ENCODE peak calls at places on chromosomes 4 and X, in nine cellular contexts. One of them, this sample, is unnamed.

GRCh38 chr4:149296084-149296483 is 519.6 kb downstream of the IQCM start:
- DNase-seq in activated CD4-positive, alpha-beta T cell treated with anti-CD3 and anti-CD28 coated beads, Interleukin-2, amount 50 U/mL, for 1 hour: no peak
- DNase-seq in RWPE1: no peak
- DNase-seq in GM03348: no peak
- DNase-seq in CD8-positive, alpha-beta T cell: no peak
- DNase-seq in cardiac fibroblast: no peak
- DNase-seq in central memory CD4-positive, alpha-beta T cell: no peak
- DNase-seq in NCI-H2081: no peak
- DNase-seq in cerebellar nuclear complex: no peak
- DNase-seq in this sample: no peak

GRCh38 chr4:7186081-7186480 is 6.3 kb upstream of the SORCS2 start:
- DNase-seq in activated CD4-positive, alpha-beta T cell treated with anti-CD3 and anti-CD28 coated beads, Interleukin-2, amount 50 U/mL, for 1 hour: no peak
- DNase-seq in RWPE1: peak
- DNase-seq in GM03348: no peak
- DNase-seq in CD8-positive, alpha-beta T cell: no peak
- DNase-seq in cardiac fibroblast: no peak
- DNase-seq in central memory CD4-positive, alpha-beta T cell: no peak
- DNase-seq in NCI-H2081: no peak
- DNase-seq in cerebellar nuclear complex: no peak
- DNase-seq in this sample: no peak

GRCh38 chrX:154443479-154443910 is 446 bp upstream of the FAM50A start:
- DNase-seq in activated CD4-positive, alpha-beta T cell treated with anti-CD3 and anti-CD28 coated beads, Interleukin-2, amount 50 U/mL, for 1 hour: no peak
- DNase-seq in RWPE1: no peak
- DNase-seq in GM03348: peak
- DNase-seq in CD8-positive, alpha-beta T cell: no peak
- DNase-seq in cardiac fibroblast: no peak
- DNase-seq in central memory CD4-positive, alpha-beta T cell: no peak
- DNase-seq in NCI-H2081: no peak
- DNase-seq in cerebellar nuclear complex: no peak
- DNase-seq in this sample: no peak

GRCh38 chrX:130120321-130120731 is 10.0 kb upstream of the ELF4 start:
- DNase-seq in activated CD4-positive, alpha-beta T cell treated with anti-CD3 and anti-CD28 coated beads, Interleukin-2, amount 50 U/mL, for 1 hour: no peak
- DNase-seq in RWPE1: no peak
- DNase-seq in GM03348: peak
- DNase-seq in CD8-positive, alpha-beta T cell: peak
- DNase-seq in cardiac fibroblast: peak
- DNase-seq in central memory CD4-positive, alpha-beta T cell: no peak
- DNase-seq in NCI-H2081: no peak
- DNase-seq in cerebellar nuclear complex: no peak
- DNase-seq in this sample: no peak

GRCh38 chr4:153919667-153920066 is 130.8 kb upstream of the SFRP2 start:
- DNase-seq in activated CD4-positive, alpha-beta T cell treated with anti-CD3 and anti-CD28 coated beads, Interleukin-2, amount 50 U/mL, for 1 hour: no peak
- DNase-seq in RWPE1: no peak
- DNase-seq in GM03348: no peak
- DNase-seq in CD8-positive, alpha-beta T cell: no peak
- DNase-seq in cardiac fibroblast: peak
- DNase-seq in central memory CD4-positive, alpha-beta T cell: no peak
- DNase-seq in NCI-H2081: no peak
- DNase-seq in cerebellar nuclear complex: no peak
- DNase-seq in this sample: no peak

GRCh38 chr4:56799291-56799823 is 22.1 kb downstream of the SPINK2 start:
- DNase-seq in activated CD4-positive, alpha-beta T cell treated with anti-CD3 and anti-CD28 coated beads, Interleukin-2, amount 50 U/mL, for 1 hour: no peak
- DNase-seq in RWPE1: no peak
- DNase-seq in GM03348: no peak
- DNase-seq in CD8-positive, alpha-beta T cell: no peak
- DNase-seq in cardiac fibroblast: peak
- DNase-seq in central memory CD4-positive, alpha-beta T cell: no peak
- DNase-seq in NCI-H2081: no peak
- DNase-seq in cerebellar nuclear complex: no peak
- DNase-seq in this sample: no peak

GRCh38 chrX:154125356-154126040 is 18.5 kb upstream of the OPN1LW start:
- DNase-seq in activated CD4-positive, alpha-beta T cell treated with anti-CD3 and anti-CD28 coated beads, Interleukin-2, amount 50 U/mL, for 1 hour: no peak
- DNase-seq in RWPE1: no peak
- DNase-seq in GM03348: no peak
- DNase-seq in CD8-positive, alpha-beta T cell: no peak
- DNase-seq in cardiac fibroblast: no peak
- DNase-seq in central memory CD4-positive, alpha-beta T cell: no peak
- DNase-seq in NCI-H2081: no peak
- DNase-seq in cerebellar nuclear complex: no peak
- DNase-seq in this sample: peak

GRCh38 chrX:154657226-154657805 is 3.9 kb upstream of the CTAG2 start:
- DNase-seq in activated CD4-positive, alpha-beta T cell treated with anti-CD3 and anti-CD28 coated beads, Interleukin-2, amount 50 U/mL, for 1 hour: no peak
- DNase-seq in RWPE1: no peak
- DNase-seq in GM03348: no peak
- DNase-seq in CD8-positive, alpha-beta T cell: no peak
- DNase-seq in cardiac fibroblast: no peak
- DNase-seq in central memory CD4-positive, alpha-beta T cell: no peak
- DNase-seq in NCI-H2081: no peak
- DNase-seq in cerebellar nuclear complex: no peak
- DNase-seq in this sample: no peak

GRCh38 chrX:107894038-107894437 is 68.4 kb downstream of the MID2 start:
- DNase-seq in activated CD4-positive, alpha-beta T cell treated with anti-CD3 and anti-CD28 coated beads, Interleukin-2, amount 50 U/mL, for 1 hour: no peak
- DNase-seq in RWPE1: peak
- DNase-seq in GM03348: peak
- DNase-seq in CD8-positive, alpha-beta T cell: no peak
- DNase-seq in cardiac fibroblast: peak
- DNase-seq in central memory CD4-positive, alpha-beta T cell: peak
- DNase-seq in NCI-H2081: peak
- DNase-seq in cerebellar nuclear complex: no peak
- DNase-seq in this sample: no peak

GRCh38 chr4:1870578-1871443 is at the start of gene NSD2:
- DNase-seq in activated CD4-positive, alpha-beta T cell treated with anti-CD3 and anti-CD28 coated beads, Interleukin-2, amount 50 U/mL, for 1 hour: peak
- DNase-seq in RWPE1: peak
- DNase-seq in GM03348: peak
- DNase-seq in CD8-positive, alpha-beta T cell: peak
- DNase-seq in cardiac fibroblast: peak
- DNase-seq in central memory CD4-positive, alpha-beta T cell: peak
- DNase-seq in NCI-H2081: peak
- DNase-seq in cerebellar nuclear complex: no peak
- DNase-seq in this sample: peak

GRCh38 chrX:136880003-136880451 is 498 bp downstream of the RBMX start:
- DNase-seq in activated CD4-positive, alpha-beta T cell treated with anti-CD3 and anti-CD28 coated beads, Interleukin-2, amount 50 U/mL, for 1 hour: peak
- DNase-seq in RWPE1: peak
- DNase-seq in GM03348: peak
- DNase-seq in CD8-positive, alpha-beta T cell: peak
- DNase-seq in cardiac fibroblast: peak
- DNase-seq in central memory CD4-positive, alpha-beta T cell: peak
- DNase-seq in NCI-H2081: no peak
- DNase-seq in cerebellar nuclear complex: no peak
- DNase-seq in this sample: peak

GRCh38 chr4:185559913-185560281 is 24.6 kb upstream of the PDLIM3 start:
- DNase-seq in activated CD4-positive, alpha-beta T cell treated with anti-CD3 and anti-CD28 coated beads, Interleukin-2, amount 50 U/mL, for 1 hour: no peak
- DNase-seq in RWPE1: peak
- DNase-seq in GM03348: no peak
- DNase-seq in CD8-positive, alpha-beta T cell: no peak
- DNase-seq in cardiac fibroblast: peak
- DNase-seq in central memory CD4-positive, alpha-beta T cell: no peak
- DNase-seq in NCI-H2081: no peak
- DNase-seq in cerebellar nuclear complex: no peak
- DNase-seq in this sample: no peak

GRCh38 chr4:159191989-159192388 is 89.1 kb downstream of the RAPGEF2 start:
- DNase-seq in activated CD4-positive, alpha-beta T cell treated with anti-CD3 and anti-CD28 coated beads, Interleukin-2, amount 50 U/mL, for 1 hour: no peak
- DNase-seq in RWPE1: peak
- DNase-seq in GM03348: peak
- DNase-seq in CD8-positive, alpha-beta T cell: no peak
- DNase-seq in cardiac fibroblast: peak
- DNase-seq in central memory CD4-positive, alpha-beta T cell: no peak
- DNase-seq in NCI-H2081: no peak
- DNase-seq in cerebellar nuclear complex: no peak
- DNase-seq in this sample: no peak

GRCh38 chr4:31084806-31085416 is 364.7 kb downstream of the PCDH7 start:
- DNase-seq in activated CD4-positive, alpha-beta T cell treated with anti-CD3 and anti-CD28 coated beads, Interleukin-2, amount 50 U/mL, for 1 hour: no peak
- DNase-seq in RWPE1: no peak
- DNase-seq in GM03348: no peak
- DNase-seq in CD8-positive, alpha-beta T cell: no peak
- DNase-seq in cardiac fibroblast: no peak
- DNase-seq in central memory CD4-positive, alpha-beta T cell: no peak
- DNase-seq in NCI-H2081: no peak
- DNase-seq in cerebellar nuclear complex: no peak
- DNase-seq in this sample: no peak

GRCh38 chr4:7818676-7819041 is 121.0 kb downstream of the AFAP1 start:
- DNase-seq in activated CD4-positive, alpha-beta T cell treated with anti-CD3 and anti-CD28 coated beads, Interleukin-2, amount 50 U/mL, for 1 hour: no peak
- DNase-seq in RWPE1: no peak
- DNase-seq in GM03348: no peak
- DNase-seq in CD8-positive, alpha-beta T cell: no peak
- DNase-seq in cardiac fibroblast: no peak
- DNase-seq in central memory CD4-positive, alpha-beta T cell: no peak
- DNase-seq in NCI-H2081: no peak
- DNase-seq in cerebellar nuclear complex: no peak
- DNase-seq in this sample: no peak

GRCh38 chrX:22922961-22923360 is 76.8 kb upstream of the DDX53 start:
- DNase-seq in activated CD4-positive, alpha-beta T cell treated with anti-CD3 and anti-CD28 coated beads, Interleukin-2, amount 50 U/mL, for 1 hour: no peak
- DNase-seq in RWPE1: no peak
- DNase-seq in GM03348: peak
- DNase-seq in CD8-positive, alpha-beta T cell: no peak
- DNase-seq in cardiac fibroblast: peak
- DNase-seq in central memory CD4-positive, alpha-beta T cell: no peak
- DNase-seq in NCI-H2081: no peak
- DNase-seq in cerebellar nuclear complex: no peak
- DNase-seq in this sample: no peak

GRCh38 chr4:100462206-100462605 is 55.6 kb downstream of the EMCN start:
- DNase-seq in activated CD4-positive, alpha-beta T cell treated with anti-CD3 and anti-CD28 coated beads, Interleukin-2, amount 50 U/mL, for 1 hour: no peak
- DNase-seq in RWPE1: peak
- DNase-seq in GM03348: peak
- DNase-seq in CD8-positive, alpha-beta T cell: no peak
- DNase-seq in cardiac fibroblast: peak
- DNase-seq in central memory CD4-positive, alpha-beta T cell: no peak
- DNase-seq in NCI-H2081: no peak
- DNase-seq in cerebellar nuclear complex: no peak
- DNase-seq in this sample: no peak

GRCh38 chr4:81827568-81828202 is 356.0 kb upstream of the RASGEF1B start:
- DNase-seq in activated CD4-positive, alpha-beta T cell treated with anti-CD3 and anti-CD28 coated beads, Interleukin-2, amount 50 U/mL, for 1 hour: no peak
- DNase-seq in RWPE1: no peak
- DNase-seq in GM03348: no peak
- DNase-seq in CD8-positive, alpha-beta T cell: no peak
- DNase-seq in cardiac fibroblast: no peak
- DNase-seq in central memory CD4-positive, alpha-beta T cell: no peak
- DNase-seq in NCI-H2081: no peak
- DNase-seq in cerebellar nuclear complex: no peak
- DNase-seq in this sample: no peak

GRCh38 chr4:7121174-7121573 is 53.3 kb upstream of the GRPEL1 start:
- DNase-seq in activated CD4-positive, alpha-beta T cell treated with anti-CD3 and anti-CD28 coated beads, Interleukin-2, amount 50 U/mL, for 1 hour: no peak
- DNase-seq in RWPE1: no peak
- DNase-seq in GM03348: no peak
- DNase-seq in CD8-positive, alpha-beta T cell: no peak
- DNase-seq in cardiac fibroblast: no peak
- DNase-seq in central memory CD4-positive, alpha-beta T cell: no peak
- DNase-seq in NCI-H2081: no peak
- DNase-seq in cerebellar nuclear complex: no peak
- DNase-seq in this sample: no peak

GRCh38 chr4:127509155-127509554 is 123.6 kb upstream of the INTU start:
- DNase-seq in activated CD4-positive, alpha-beta T cell treated with anti-CD3 and anti-CD28 coated beads, Interleukin-2, amount 50 U/mL, for 1 hour: no peak
- DNase-seq in RWPE1: no peak
- DNase-seq in GM03348: no peak
- DNase-seq in CD8-positive, alpha-beta T cell: no peak
- DNase-seq in cardiac fibroblast: peak
- DNase-seq in central memory CD4-positive, alpha-beta T cell: no peak
- DNase-seq in NCI-H2081: no peak
- DNase-seq in cerebellar nuclear complex: no peak
- DNase-seq in this sample: no peak

GRCh38 chr4:181613210-181613609 is 630.0 kb upstream of the TENM3 start:
- DNase-seq in activated CD4-positive, alpha-beta T cell treated with anti-CD3 and anti-CD28 coated beads, Interleukin-2, amount 50 U/mL, for 1 hour: no peak
- DNase-seq in RWPE1: no peak
- DNase-seq in GM03348: no peak
- DNase-seq in CD8-positive, alpha-beta T cell: no peak
- DNase-seq in cardiac fibroblast: no peak
- DNase-seq in central memory CD4-positive, alpha-beta T cell: no peak
- DNase-seq in NCI-H2081: no peak
- DNase-seq in cerebellar nuclear complex: no peak
- DNase-seq in this sample: no peak

GRCh38 chr4:99054428-99054994 is 34.1 kb downstream of the ADH5 start:
- DNase-seq in activated CD4-positive, alpha-beta T cell treated with anti-CD3 and anti-CD28 coated beads, Interleukin-2, amount 50 U/mL, for 1 hour: no peak
- DNase-seq in RWPE1: no peak
- DNase-seq in GM03348: no peak
- DNase-seq in CD8-positive, alpha-beta T cell: no peak
- DNase-seq in cardiac fibroblast: no peak
- DNase-seq in central memory CD4-positive, alpha-beta T cell: no peak
- DNase-seq in NCI-H2081: no peak
- DNase-seq in cerebellar nuclear complex: no peak
- DNase-seq in this sample: no peak

GRCh38 chr4:32129967-32130366 is 1409.8 kb downstream of the PCDH7 start:
- DNase-seq in activated CD4-positive, alpha-beta T cell treated with anti-CD3 and anti-CD28 coated beads, Interleukin-2, amount 50 U/mL, for 1 hour: no peak
- DNase-seq in RWPE1: no peak
- DNase-seq in GM03348: no peak
- DNase-seq in CD8-positive, alpha-beta T cell: no peak
- DNase-seq in cardiac fibroblast: no peak
- DNase-seq in central memory CD4-positive, alpha-beta T cell: no peak
- DNase-seq in NCI-H2081: no peak
- DNase-seq in cerebellar nuclear complex: no peak
- DNase-seq in this sample: no peak

GRCh38 chr4:68175562-68176155 is 46.0 kb upstream of the TMPRSS11F start:
- DNase-seq in activated CD4-positive, alpha-beta T cell treated with anti-CD3 and anti-CD28 coated beads, Interleukin-2, amount 50 U/mL, for 1 hour: peak
- DNase-seq in RWPE1: peak
- DNase-seq in GM03348: peak
- DNase-seq in CD8-positive, alpha-beta T cell: no peak
- DNase-seq in cardiac fibroblast: peak
- DNase-seq in central memory CD4-positive, alpha-beta T cell: no peak
- DNase-seq in NCI-H2081: peak
- DNase-seq in cerebellar nuclear complex: peak
- DNase-seq in this sample: no peak

GRCh38 chr4:18025263-18025662 is 3.7 kb upstream of the LCORL start:
- DNase-seq in activated CD4-positive, alpha-beta T cell treated with anti-CD3 and anti-CD28 coated beads, Interleukin-2, amount 50 U/mL, for 1 hour: no peak
- DNase-seq in RWPE1: no peak
- DNase-seq in GM03348: no peak
- DNase-seq in CD8-positive, alpha-beta T cell: no peak
- DNase-seq in cardiac fibroblast: no peak
- DNase-seq in central memory CD4-positive, alpha-beta T cell: no peak
- DNase-seq in NCI-H2081: no peak
- DNase-seq in cerebellar nuclear complex: no peak
- DNase-seq in this sample: no peak

GRCh38 chrX:107715331-107716044 is 60.1 kb downstream of the TSC22D3 start:
- DNase-seq in activated CD4-positive, alpha-beta T cell treated with anti-CD3 and anti-CD28 coated beads, Interleukin-2, amount 50 U/mL, for 1 hour: peak
- DNase-seq in RWPE1: no peak
- DNase-seq in GM03348: peak
- DNase-seq in CD8-positive, alpha-beta T cell: no peak
- DNase-seq in cardiac fibroblast: peak
- DNase-seq in central memory CD4-positive, alpha-beta T cell: peak
- DNase-seq in NCI-H2081: no peak
- DNase-seq in cerebellar nuclear complex: no peak
- DNase-seq in this sample: no peak

GRCh38 chrX:131845201-131845600 is 177.9 kb upstream of the STK26 start:
- DNase-seq in activated CD4-positive, alpha-beta T cell treated with anti-CD3 and anti-CD28 coated beads, Interleukin-2, amount 50 U/mL, for 1 hour: no peak
- DNase-seq in RWPE1: no peak
- DNase-seq in GM03348: no peak
- DNase-seq in CD8-positive, alpha-beta T cell: no peak
- DNase-seq in cardiac fibroblast: no peak
- DNase-seq in central memory CD4-positive, alpha-beta T cell: no peak
- DNase-seq in NCI-H2081: no peak
- DNase-seq in cerebellar nuclear complex: no peak
- DNase-seq in this sample: no peak

GRCh38 chrX:65871671-65872311 is 168.1 kb downstream of the VSIG4 start:
- DNase-seq in activated CD4-positive, alpha-beta T cell treated with anti-CD3 and anti-CD28 coated beads, Interleukin-2, amount 50 U/mL, for 1 hour: no peak
- DNase-seq in RWPE1: peak
- DNase-seq in GM03348: no peak
- DNase-seq in CD8-positive, alpha-beta T cell: no peak
- DNase-seq in cardiac fibroblast: peak
- DNase-seq in central memory CD4-positive, alpha-beta T cell: no peak
- DNase-seq in NCI-H2081: peak
- DNase-seq in cerebellar nuclear complex: no peak
- DNase-seq in this sample: no peak

GRCh38 chrX:142156567-142156966 is 48.5 kb downstream of the MAGEC2 start:
- DNase-seq in activated CD4-positive, alpha-beta T cell treated with anti-CD3 and anti-CD28 coated beads, Interleukin-2, amount 50 U/mL, for 1 hour: no peak
- DNase-seq in RWPE1: no peak
- DNase-seq in GM03348: no peak
- DNase-seq in CD8-positive, alpha-beta T cell: no peak
- DNase-seq in cardiac fibroblast: no peak
- DNase-seq in central memory CD4-positive, alpha-beta T cell: no peak
- DNase-seq in NCI-H2081: no peak
- DNase-seq in cerebellar nuclear complex: no peak
- DNase-seq in this sample: no peak

GRCh38 chr4:85681194-85681803 is 206.3 kb downstream of the ARHGAP24 start:
- DNase-seq in activated CD4-positive, alpha-beta T cell treated with anti-CD3 and anti-CD28 coated beads, Interleukin-2, amount 50 U/mL, for 1 hour: no peak
- DNase-seq in RWPE1: no peak
- DNase-seq in GM03348: peak
- DNase-seq in CD8-positive, alpha-beta T cell: no peak
- DNase-seq in cardiac fibroblast: peak
- DNase-seq in central memory CD4-positive, alpha-beta T cell: no peak
- DNase-seq in NCI-H2081: no peak
- DNase-seq in cerebellar nuclear complex: no peak
- DNase-seq in this sample: no peak

GRCh38 chrX:131792356-131792749 is 230.7 kb upstream of the STK26 start:
- DNase-seq in activated CD4-positive, alpha-beta T cell treated with anti-CD3 and anti-CD28 coated beads, Interleukin-2, amount 50 U/mL, for 1 hour: no peak
- DNase-seq in RWPE1: no peak
- DNase-seq in GM03348: no peak
- DNase-seq in CD8-positive, alpha-beta T cell: peak
- DNase-seq in cardiac fibroblast: no peak
- DNase-seq in central memory CD4-positive, alpha-beta T cell: peak
- DNase-seq in NCI-H2081: peak
- DNase-seq in cerebellar nuclear complex: peak
- DNase-seq in this sample: peak

This sample was measured in T-cell.